ENCODE peak calls at places on chromosomes 11 and 22, in eight cellular contexts. C is endothelial cell of umbilical vein, Q is suprapubic skin, E is transverse colon, W is K562, G is esophagus squamous epithelium, L is Peyer's patch, O is HCT116. I is an unnamed sample.

GRCh38 chr22:49674479-49674830 is 153.2 kb downstream of the BRD1 start:
- DNase-seq in G (no peak), E (no peak), W (no peak), O (no peak), L (no peak), Q (peak; percentile 64), C (no peak), I (no peak)

GRCh38 chr22:50118557-50119168 is 28.9 kb downstream of the MOV10L1 start:
- DNase-seq in O (no peak), C (peak; percentile 98), W (peak; percentile 87), E (peak; percentile 15), L (no peak), G (no peak), Q (peak; percentile 58), I (no peak)

GRCh38 chr11:88301478-88302140 is 35.9 kb downstream of the CTSC start:
- DNase-seq in O (no peak), W (no peak), L (no peak), E (no peak), C (no peak), Q (no peak), G (no peak), I (no peak)

GRCh38 chr22:37338539-37339246 is 56.4 kb downstream of the CYTH4 start:
- DNase-seq in C (no peak), O (no peak), G (no peak), Q (no peak), E (no peak), W (no peak), L (no peak), I (no peak)

GRCh38 chr11:130455493-130456127 is 7.2 kb downstream of the ADAMTS15 start:
- DNase-seq in L (peak; percentile 59), E (peak; percentile 29), O (no peak), C (no peak), G (no peak), Q (no peak), W (no peak), I (peak; percentile 78)

GRCh38 chr11:102469196-102469821 is 16.7 kb upstream of the TMEM123 start:
- DNase-seq in O (no peak), C (peak; percentile 85), Q (no peak), E (no peak), G (no peak), W (no peak), L (no peak), I (peak; percentile 39)

GRCh38 chr11:120013325-120014250 is 124.3 kb downstream of the TRIM29 start:
- DNase-seq in L (peak; percentile 76), Q (no peak), W (peak; percentile 70), E (peak; percentile 57), G (no peak), C (peak; percentile 12), O (peak; percentile 37), I (peak; percentile 34)

GRCh38 chr11:15072551-15073143 is 746 bp upstream of the CALCB start:
- DNase-seq in E (no peak), C (no peak), L (no peak), G (no peak), O (no peak), W (no peak), Q (no peak), I (no peak)

GRCh38 chr11:70503201-70503877 is 105.0 kb downstream of the CTTN start:
- DNase-seq in W (no peak), L (peak; percentile 39), O (no peak), C (no peak), G (no peak), Q (no peak), E (no peak), I (no peak)

GRCh38 chr11:66467034-66467659 is 442 bp downstream of the PELI3 start:
- DNase-seq in Q (no peak), O (no peak), E (peak; percentile 45), G (no peak), C (peak; percentile 19), L (peak; percentile 67), W (no peak), I (peak; percentile 41)
- H3K27ac ChIP-seq in Q (peak overlapping the region; percentile 71), O (peak overlapping the region; percentile 70), E (peak overlapping the region; percentile 80), G (peak overlapping the region; percentile 81), C (no peak overlapping the region), L (peak overlapping the region; percentile 76), W (no peak overlapping the region), I (no peak overlapping the region)

DNA sequence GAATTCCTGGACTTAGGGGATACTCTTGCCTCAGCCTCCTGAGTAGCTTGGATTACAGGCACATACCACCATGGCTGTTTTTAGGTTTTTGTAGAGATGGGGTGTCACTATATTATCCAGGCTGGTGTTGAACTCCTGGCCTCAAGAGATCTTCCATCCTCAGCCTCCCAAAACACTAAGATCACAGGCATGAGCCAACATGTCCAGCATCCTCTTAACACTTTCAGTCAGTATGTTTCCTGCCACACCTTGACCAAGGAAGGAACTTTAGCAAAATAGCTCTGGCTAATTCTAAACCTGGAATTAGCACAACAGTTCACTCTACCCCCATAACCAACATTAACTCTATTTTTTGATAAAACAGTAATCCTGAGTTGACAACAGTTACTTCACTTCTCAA is 27.2 kb upstream of the DNAJB7 start:
- DNase-seq in G (no peak), L (no peak), W (no peak), E (no peak), Q (no peak), C (no peak), O (no peak), I (no peak)
- TF ChIP-seq POLR2A in G (no peak), L (no peak), W (no peak), E (no peak), Q (no peak), C (no peak), O (no peak), I (no peak)

GRCh38 chr22:43722444-43722843 is 89.7 kb downstream of the EFCAB6 start:
- DNase-seq in L (no peak), W (no peak), E (no peak), C (no peak), O (no peak), G (no peak), Q (no peak), I (no peak)

GRCh38 chr22:43723816-43724215 is 88.3 kb downstream of the EFCAB6 start:
- DNase-seq in E (no peak), O (no peak), Q (no peak), W (no peak), C (no peak), G (no peak), L (no peak), I (no peak)

GRCh38 chr22:43720718-43721117 is 91.4 kb downstream of the EFCAB6 start:
- DNase-seq in W (no peak), E (no peak), Q (no peak), C (no peak), L (no peak), O (no peak), G (no peak), I (no peak)

GRCh38 chr22:43726964-43727543 is 85.1 kb downstream of the EFCAB6 start:
- DNase-seq in C (no peak), G (no peak), O (no peak), L (no peak), E (no peak), W (no peak), Q (no peak), I (no peak)

DNA sequence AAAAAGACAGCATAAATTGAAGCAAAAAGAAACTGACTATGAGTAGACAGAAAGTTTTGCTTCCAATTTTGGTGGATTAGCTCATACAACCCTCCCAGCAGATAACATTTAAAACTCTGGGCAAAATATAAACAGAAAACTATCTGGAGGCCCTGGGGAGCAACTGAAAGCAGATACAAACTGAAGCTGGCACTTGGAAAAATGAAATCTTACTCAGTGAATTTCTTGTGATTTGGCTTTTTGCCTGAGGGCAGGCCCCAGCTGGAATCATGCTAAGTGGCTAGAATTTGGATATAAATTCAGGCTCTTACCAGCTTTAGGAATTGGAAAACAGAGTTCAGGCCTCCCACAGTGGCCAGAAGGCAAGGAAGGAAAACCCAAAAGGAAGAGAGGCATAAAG is 85.8 kb downstream of the EFCAB6 start:
- DNase-seq in L (no peak), W (no peak), C (no peak), E (no peak), G (no peak), O (no peak), Q (no peak), I (no peak)
- H3K27ac ChIP-seq in L (no peak overlapping the region), W (no peak overlapping the region), C (no peak overlapping the region), E (no peak overlapping the region), G (no peak overlapping the region), O (no peak overlapping the region), Q (no peak overlapping the region), I (no peak overlapping the region)

GRCh38 chr11:350723-351255 is 18.5 kb upstream of the B4GALNT4 start:
- DNase-seq in C (no peak), E (no peak), O (no peak), L (no peak), W (no peak), G (no peak), Q (peak; percentile 69), I (no peak)
- TF ChIP-seq POLR2A in C (no peak), E (no peak), O (no peak), L (no peak), W (peak; percentile 57), G (no peak), Q (no peak), I (no peak)

DNA sequence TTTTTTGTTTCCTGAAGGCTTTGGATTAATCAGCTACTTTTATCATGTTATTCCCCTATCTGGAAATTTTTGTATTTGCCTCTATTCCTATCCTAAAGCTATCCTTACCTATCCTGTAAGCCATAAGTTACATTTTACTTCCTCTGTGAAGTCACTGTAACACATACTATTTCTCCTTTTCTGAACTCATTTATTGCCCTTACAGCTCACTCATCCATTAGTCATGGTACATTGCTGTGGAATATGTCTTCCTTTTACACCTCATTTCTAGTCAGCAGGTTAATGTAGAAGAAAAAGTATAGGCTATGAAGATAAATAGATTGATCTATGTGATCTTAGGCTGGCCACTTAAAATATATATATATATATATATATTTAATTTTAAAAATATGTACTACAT is 28.0 kb downstream of the SWAP70 start:
- DNase-seq in E (no peak), C (peak; percentile 62), O (peak; percentile 23), Q (no peak), G (no peak), W (no peak), L (no peak), I (no peak)
- H3K27ac ChIP-seq in E (peak overlapping the region; percentile 21), C (peak overlapping the region; percentile 75), O (no peak overlapping the region), Q (peak overlapping the region; percentile 48), G (no peak overlapping the region), W (no peak overlapping the region), L (peak overlapping the region; percentile 13), I (peak overlapping the region; percentile 33)